ENCODE peak calls at places on chromosomes 3 and 15, in four cellular contexts. J is endothelial cell, N is AG09309, D is upper lobe of right lung. T is an unnamed sample.

GRCh38 chr15:85406916-85407315 is 26.5 kb downstream of the AKAP13 start:
- DNase-seq in J (no peak), N (no peak), D (no peak), T (no peak)

GRCh38 chr15:20642054-20642767 is 100.6 kb upstream of the GOLGA6L6 start:
- DNase-seq in J (no peak), N (no peak), D (no peak), T (no peak)

GRCh38 chr15:36278219-36278618 is 301.2 kb upstream of the CDIN1 start:
- DNase-seq in J (no peak), N (no peak), D (no peak), T (no peak)

GRCh38 chr15:69893863-69894262 is 203.9 kb downstream of the TLE3 start:
- DNase-seq in J (peak), N (peak), D (no peak), T (no peak)

GRCh38 chr3:100154171-100154570 is 39.9 kb upstream of the FILIP1L start:
- DNase-seq in J (no peak), N (no peak), D (no peak), T (no peak)

GRCh38 chr3:14652-15051 is 181.9 kb upstream of the CHL1 start:
- DNase-seq in J (no peak), N (no peak), D (no peak), T (no peak)

GRCh38 chr15:69713726-69714559 is 261.3 kb downstream of the RPLP1 start:
- DNase-seq in J (no peak), N (no peak), D (no peak), T (peak)

GRCh38 chr15:78131295-78132021 is at the start of gene CIB2:
- DNase-seq in J (peak), N (no peak), D (peak), T (peak)

GRCh38 chr3:73143821-73144237 is 82.4 kb downstream of the EBLN2 start:
- DNase-seq in J (no peak), N (peak), D (no peak), T (no peak)

GRCh38 chr3:38627956-38628355 is 21.5 kb downstream of the SCN5A start:
- DNase-seq in J (peak), N (no peak), D (no peak), T (no peak)

GRCh38 chr3:63951901-63952594 is 39.9 kb upstream of the SCAANT1 start:
- DNase-seq in J (no peak), N (no peak), D (no peak), T (no peak)

GRCh38 chr15:52178765-52179164 is 12.4 kb downstream of the GNB5 start:
- DNase-seq in J (no peak), N (no peak), D (no peak), T (no peak)